ENCODE peak calls at places on chromosome 13, in seven cellular contexts. M is endodermal cell; H is right cardiac atrium; S is CD4-positive, CD25-positive, alpha-beta regulatory T cell; A is mammary epithelial cell; T is psoas muscle; U is transverse colon. B is an unnamed sample. For H3K27me3, the result is how much of the 10 kb centered on the place peaks cover.

GRCh38 chr13:83065136-83065535 is 817.1 kb downstream of the SLITRK1 start:
- DNase-seq in M (no peak), S (no peak), H (peak), U (peak), A (peak), T (peak), B (peak)

GRCh38 chr13:98326274-98326673 is 149.2 kb upstream of the RNF113B start:
- DNase-seq in A (no peak), M (no peak), T (no peak), S (no peak), U (no peak), H (no peak), B (no peak)

GRCh38 chr13:112972867-112973576 is 4.0 kb downstream of the MCF2L start:
- DNase-seq in S (no peak), H (peak), U (peak), T (no peak), A (no peak), M (no peak), B (no peak)

GRCh38 chr13:44868397-44868796 is 120.9 kb downstream of the NUFIP1 start:
- DNase-seq in A (no peak), S (no peak), M (no peak), H (no peak), U (no peak), T (no peak), B (no peak)

GRCh38 chr13:98925949-98926348 is 51.9 kb downstream of the DOCK9 start:
- DNase-seq in S (no peak), H (no peak), T (no peak), A (no peak), U (no peak), M (no peak), B (no peak)

GRCh38 chr13:42720116-42720857 is 61.1 kb upstream of the FAM216B start:
- DNase-seq in T (no peak), A (peak), M (no peak), S (no peak), H (peak), U (peak), B (no peak)

GRCh38 chr13:34594507-34594906 is 347.6 kb upstream of the NBEA start:
- DNase-seq in T (no peak), A (no peak), U (no peak), S (no peak), H (no peak), M (no peak), B (no peak)

GRCh38 chr13:42876810-42877550 is 95.6 kb downstream of the FAM216B start:
- DNase-seq in T (no peak), M (no peak), A (peak), S (no peak), U (no peak), H (no peak), B (no peak)

GRCh38 chr13:20514866-20515265 is 10.8 kb downstream of the CRYL1 start:
- DNase-seq in S (no peak), U (no peak), H (no peak), T (no peak), A (no peak), M (no peak), B (no peak)

GRCh38 chr13:67158903-67159302 is 71.2 kb downstream of the PCDH9 start:
- DNase-seq in M (no peak), S (no peak), A (no peak), U (no peak), T (no peak), H (no peak), B (no peak)

GRCh38 chr13:29702912-29703351 is 107.4 kb upstream of the SLC7A1 start:
- DNase-seq in T (peak), U (no peak), S (no peak), M (peak), H (peak), A (peak), B (no peak)

GRCh38 chr13:79866436-79866835 is 385.5 kb downstream of the NDFIP2 start:
- DNase-seq in A (no peak), U (no peak), M (no peak), S (no peak), T (no peak), H (no peak), B (no peak)

GRCh38 chr13:110626510-110626909 is 11.2 kb downstream of the NAXD start:
- DNase-seq in T (no peak), S (no peak), M (no peak), A (no peak), H (no peak), U (no peak), B (no peak)

GRCh38 chr13:28415994-28416411 is 78.9 kb downstream of the FLT1 start:
- DNase-seq in S (no peak), T (no peak), M (no peak), U (no peak), H (no peak), A (no peak), B (no peak)

GRCh38 chr13:24529478-24529877 is 16.9 kb upstream of the PARP4 start:
- DNase-seq in T (no peak), M (no peak), A (no peak), H (no peak), S (no peak), U (no peak), B (no peak)

DNA sequence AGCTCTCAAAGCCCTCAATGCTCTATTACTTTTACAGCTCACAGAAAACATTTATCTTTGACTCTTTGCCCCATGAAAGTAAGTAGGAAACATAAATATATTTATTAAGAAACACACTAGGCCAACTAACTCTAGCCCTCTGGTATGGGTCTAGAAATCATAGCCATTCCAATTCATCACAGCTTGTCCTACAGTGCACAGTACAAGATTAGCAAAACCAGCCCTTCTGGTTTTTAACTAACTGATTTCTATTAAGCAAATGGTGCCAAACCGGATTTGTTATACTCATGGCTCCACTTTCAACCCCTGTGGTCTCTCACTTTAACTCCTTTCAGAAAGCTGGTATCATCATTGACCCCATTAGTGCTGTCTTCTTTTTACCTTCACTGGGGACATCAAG is 5.6 kb upstream of the LRRC63 start:
- DNase-seq in U (no peak), M (no peak), A (no peak), T (no peak), H (no peak), S (no peak), B (no peak)
- H3K27me3 ChIP-seq in U (under half), M (under half), A (under half), T (under half), H (under half), S (under half), B (under half)

DNA sequence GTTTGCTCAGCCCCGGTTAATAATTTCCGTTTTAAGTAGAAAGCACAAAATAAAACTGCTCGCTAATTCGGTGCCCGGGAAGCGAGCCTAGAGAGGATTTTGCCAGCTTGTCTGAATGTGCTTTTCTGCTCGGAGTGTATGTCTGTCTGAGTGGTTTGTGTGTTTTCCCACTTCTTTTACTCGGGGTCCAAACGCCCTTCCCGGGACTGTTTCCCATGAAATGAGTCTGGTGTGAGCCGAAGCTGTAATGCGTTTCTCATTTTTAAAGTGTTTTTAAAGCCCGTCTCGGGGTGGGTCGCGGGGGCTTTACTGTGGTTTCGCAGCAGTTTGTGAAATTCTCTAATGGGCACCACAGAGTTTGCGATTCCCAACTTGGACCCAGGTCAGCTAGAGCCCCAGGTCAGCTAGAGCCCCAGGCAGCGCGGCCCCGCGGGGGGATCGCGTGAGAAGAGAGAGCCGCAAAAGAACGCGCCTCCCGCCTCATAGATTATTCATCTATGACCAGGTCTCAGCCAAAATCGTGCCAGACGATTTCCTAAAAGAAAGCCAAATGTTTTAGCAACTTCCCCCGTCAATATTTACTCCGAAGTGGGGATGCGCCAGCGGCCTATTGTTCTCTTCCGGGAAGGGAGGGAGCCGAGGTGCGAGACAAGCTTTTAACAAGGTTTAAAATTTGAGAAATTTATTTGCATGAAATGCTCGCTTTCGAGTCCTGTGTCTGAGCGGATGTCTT is 2.0 kb downstream of the ZIC2 start:
- DNase-seq in M (peak), T (no peak), U (no peak), H (no peak), A (no peak), S (no peak), B (no peak)
- H3K27me3 ChIP-seq in M (under half), T (half or more), U (half or more), H (under half), A (half or more), S (under half), B (half or more)

GRCh38 chr13:107006646-107007045 is 438.7 kb upstream of the ARGLU1 start:
- DNase-seq in T (no peak), S (no peak), M (no peak), H (no peak), U (no peak), A (no peak), B (no peak)

GRCh38 chr13:106998664-106999063 is 430.7 kb upstream of the ARGLU1 start:
- DNase-seq in H (no peak), T (no peak), S (no peak), A (no peak), M (no peak), U (no peak), B (no peak)

GRCh38 chr13:107005577-107005976 is 437.6 kb upstream of the ARGLU1 start:
- DNase-seq in A (no peak), M (no peak), S (no peak), U (no peak), H (no peak), T (no peak), B (no peak)

GRCh38 chr13:107003911-107004310 is 436.0 kb upstream of the ARGLU1 start:
- DNase-seq in U (no peak), T (no peak), A (no peak), M (no peak), S (no peak), H (no peak), B (no peak)
- H3K27me3 ChIP-seq in U (under half), T (under half), A (under half), M (under half), S (under half), H (under half), B (under half)

GRCh38 chr13:90623318-90624011 is 724.0 kb upstream of the MIR17HG start:
- DNase-seq in T (no peak), S (no peak), A (peak), U (no peak), H (no peak), M (no peak), B (no peak)

GRCh38 chr13:90632184-90632583 is 715.3 kb upstream of the MIR17HG start:
- DNase-seq in T (no peak), H (no peak), S (no peak), M (no peak), A (no peak), U (no peak), B (no peak)

GRCh38 chr13:90630716-90631115 is 716.8 kb upstream of the MIR17HG start:
- DNase-seq in A (no peak), H (no peak), T (no peak), M (no peak), S (no peak), U (no peak), B (no peak)

GRCh38 chr13:90627813-90628212 is 719.7 kb upstream of the MIR17HG start:
- DNase-seq in U (no peak), A (no peak), M (no peak), S (no peak), H (no peak), T (no peak), B (no peak)

GRCh38 chr13:90628471-90628870 is 719.0 kb upstream of the MIR17HG start:
- DNase-seq in S (no peak), U (no peak), M (no peak), A (no peak), H (no peak), T (no peak), B (no peak)
- H3K27me3 ChIP-seq in S (under half), U (under half), M (under half), A (under half), H (under half), T (under half), B (under half)

B was measured in right atrium auricular region.